ENCODE peak calls at places on chromosomes 2 and 18, in four cellular contexts. One of them, this sample, is unnamed.

GRCh38 chr18:79616651-79617518 is 62.7 kb upstream of the CTDP1 start:
- DNase-seq in amniotic stem cell: no peak
- DNase-seq in stomach: no peak
- DNase-seq in choroid plexus epithelial cell: peak
- DNase-seq in this sample: peak

GRCh38 chr2:164014068-164014577 is 278.3 kb upstream of the FIGN start:
- DNase-seq in stomach: no peak
- DNase-seq in choroid plexus epithelial cell: no peak
- DNase-seq in amniotic stem cell: no peak
- DNase-seq in this sample: no peak

GRCh38 chr2:127121776-127122176 is 14.8 kb upstream of the BIN1 start:
- DNase-seq in choroid plexus epithelial cell: no peak
- DNase-seq in amniotic stem cell: no peak
- DNase-seq in stomach: no peak
- DNase-seq in this sample: no peak

GRCh38 chr2:61645911-61646310 is 107.8 kb upstream of the XPO1 start:
- DNase-seq in amniotic stem cell: peak
- DNase-seq in choroid plexus epithelial cell: peak
- DNase-seq in stomach: no peak
- DNase-seq in this sample: peak

GRCh38 chr2:177281400-177282021 is 17.0 kb upstream of the NFE2L2 start:
- DNase-seq in choroid plexus epithelial cell: no peak
- DNase-seq in stomach: no peak
- DNase-seq in amniotic stem cell: no peak
- DNase-seq in this sample: no peak

GRCh38 chr18:3305933-3306332 is 44.0 kb downstream of the MYL12B start:
- DNase-seq in choroid plexus epithelial cell: peak
- DNase-seq in stomach: no peak
- DNase-seq in amniotic stem cell: no peak
- DNase-seq in this sample: peak

GRCh38 chr18:2111456-2111855 is 459.8 kb downstream of the METTL4 start:
- DNase-seq in choroid plexus epithelial cell: peak
- DNase-seq in amniotic stem cell: no peak
- DNase-seq in stomach: no peak
- DNase-seq in this sample: no peak

GRCh38 chr2:140696449-140696848 is 1434.4 kb downstream of the LRP1B start:
- DNase-seq in amniotic stem cell: no peak
- DNase-seq in stomach: no peak
- DNase-seq in choroid plexus epithelial cell: no peak
- DNase-seq in this sample: no peak

GRCh38 chr2:158949300-158949699 is 19.1 kb upstream of the TANC1 start:
- DNase-seq in stomach: no peak
- DNase-seq in choroid plexus epithelial cell: no peak
- DNase-seq in amniotic stem cell: no peak
- DNase-seq in this sample: no peak

GRCh38 chr2:81658227-81658626 is 1353.7 kb upstream of the LRRTM1 start:
- DNase-seq in choroid plexus epithelial cell: no peak
- DNase-seq in stomach: no peak
- DNase-seq in amniotic stem cell: no peak
- DNase-seq in this sample: peak

GRCh38 chr2:208025814-208026184 is 472 bp upstream of the PLEKHM3 start:
- DNase-seq in choroid plexus epithelial cell: peak
- DNase-seq in stomach: no peak
- DNase-seq in amniotic stem cell: no peak
- DNase-seq in this sample: no peak

GRCh38 chr2:136384541-136385303 is 266.8 kb upstream of the CXCR4 start:
- DNase-seq in amniotic stem cell: no peak
- DNase-seq in stomach: no peak
- DNase-seq in choroid plexus epithelial cell: peak
- DNase-seq in this sample: peak

GRCh38 chr2:233116946-233117345 is 56.8 kb downstream of the INPP5D start:
- DNase-seq in choroid plexus epithelial cell: no peak
- DNase-seq in stomach: no peak
- DNase-seq in amniotic stem cell: no peak
- DNase-seq in this sample: no peak

GRCh38 chr2:161170917-161171594 is 10.8 kb downstream of the TANK start:
- DNase-seq in choroid plexus epithelial cell: peak
- DNase-seq in stomach: no peak
- DNase-seq in amniotic stem cell: no peak
- DNase-seq in this sample: no peak

GRCh38 chr2:185145316-185146121 is 547.2 kb downstream of the ZNF804A start:
- DNase-seq in amniotic stem cell: no peak
- DNase-seq in choroid plexus epithelial cell: no peak
- DNase-seq in stomach: no peak
- DNase-seq in this sample: no peak

GRCh38 chr18:48868468-48869466 is 82.0 kb downstream of the SMAD7 start:
- DNase-seq in choroid plexus epithelial cell: peak
- DNase-seq in amniotic stem cell: no peak
- DNase-seq in stomach: peak
- DNase-seq in this sample: peak

GRCh38 chr2:191329841-191330240 is 84.6 kb downstream of the MYO1B start:
- DNase-seq in choroid plexus epithelial cell: no peak
- DNase-seq in stomach: no peak
- DNase-seq in amniotic stem cell: no peak
- DNase-seq in this sample: no peak

GRCh38 chr2:44772670-44773378 is 168.7 kb upstream of the SIX3 start:
- DNase-seq in amniotic stem cell: no peak
- DNase-seq in stomach: no peak
- DNase-seq in choroid plexus epithelial cell: no peak
- DNase-seq in this sample: no peak

GRCh38 chr2:115214050-115214449 is 771.6 kb downstream of the DPP10 start:
- DNase-seq in amniotic stem cell: no peak
- DNase-seq in stomach: no peak
- DNase-seq in choroid plexus epithelial cell: no peak
- DNase-seq in this sample: no peak

GRCh38 chr2:173550143-173550542 is 195.5 kb downstream of the CDCA7 start:
- DNase-seq in amniotic stem cell: peak
- DNase-seq in stomach: no peak
- DNase-seq in choroid plexus epithelial cell: peak
- DNase-seq in this sample: peak

GRCh38 chr2:19667085-19667484 is 234.7 kb downstream of the TTC32 start:
- DNase-seq in choroid plexus epithelial cell: peak
- DNase-seq in stomach: no peak
- DNase-seq in amniotic stem cell: peak
- DNase-seq in this sample: peak

GRCh38 chr2:240815761-240816583 is 4.0 kb downstream of the KIF1A start:
- DNase-seq in stomach: peak
- DNase-seq in choroid plexus epithelial cell: no peak
- DNase-seq in amniotic stem cell: no peak
- DNase-seq in this sample: no peak

GRCh38 chr2:168614291-168615018 is 158.4 kb downstream of the CERS6 start:
- DNase-seq in stomach: no peak
- DNase-seq in amniotic stem cell: no peak
- DNase-seq in choroid plexus epithelial cell: no peak
- DNase-seq in this sample: no peak

GRCh38 chr2:9690252-9690651 is 59.5 kb upstream of the YWHAQ start:
- DNase-seq in stomach: no peak
- DNase-seq in amniotic stem cell: peak
- DNase-seq in choroid plexus epithelial cell: peak
- DNase-seq in this sample: peak

GRCh38 chr18:70190529-70190928 is 15.0 kb downstream of the RTTN start:
- DNase-seq in choroid plexus epithelial cell: no peak
- DNase-seq in stomach: no peak
- DNase-seq in amniotic stem cell: no peak
- DNase-seq in this sample: peak

GRCh38 chr2:72974436-72974754 is 57.1 kb downstream of the EMX1 start:
- DNase-seq in choroid plexus epithelial cell: no peak
- DNase-seq in stomach: no peak
- DNase-seq in amniotic stem cell: no peak
- DNase-seq in this sample: no peak

GRCh38 chr2:127104881-127105655 is 1.9 kb downstream of the BIN1 start:
- DNase-seq in amniotic stem cell: no peak
- DNase-seq in stomach: no peak
- DNase-seq in choroid plexus epithelial cell: no peak
- DNase-seq in this sample: no peak

GRCh38 chr2:113795405-113795920 is 39.0 kb upstream of the SLC35F5 start:
- DNase-seq in choroid plexus epithelial cell: peak
- DNase-seq in amniotic stem cell: no peak
- DNase-seq in stomach: no peak
- DNase-seq in this sample: peak

GRCh38 chr2:205869439-205869838 is 187.1 kb downstream of the NRP2 start:
- DNase-seq in choroid plexus epithelial cell: no peak
- DNase-seq in amniotic stem cell: no peak
- DNase-seq in stomach: no peak
- DNase-seq in this sample: no peak

GRCh38 chr2:209431701-209432100 is 7.9 kb downstream of the MAP2 start:
- DNase-seq in amniotic stem cell: peak
- DNase-seq in stomach: no peak
- DNase-seq in choroid plexus epithelial cell: peak
- DNase-seq in this sample: peak

GRCh38 chr2:204967199-204967995 is 422.1 kb downstream of the PARD3B start:
- DNase-seq in stomach: no peak
- DNase-seq in amniotic stem cell: no peak
- DNase-seq in choroid plexus epithelial cell: no peak
- DNase-seq in this sample: no peak

GRCh38 chr2:226738821-226739507 is 60.7 kb downstream of the IRS1 start:
- DNase-seq in stomach: no peak
- DNase-seq in amniotic stem cell: no peak
- DNase-seq in choroid plexus epithelial cell: no peak
- DNase-seq in this sample: no peak

GRCh38 chr2:75047907-75048625 is 89.6 kb downstream of the POLE4 start:
- DNase-seq in stomach: no peak
- DNase-seq in amniotic stem cell: peak
- DNase-seq in choroid plexus epithelial cell: peak
- DNase-seq in this sample: peak

GRCh38 chr2:130834091-130834922 is 2.4 kb upstream of the ARHGEF4 start:
- DNase-seq in amniotic stem cell: no peak
- DNase-seq in choroid plexus epithelial cell: peak
- DNase-seq in stomach: no peak
- DNase-seq in this sample: peak

GRCh38 chr2:239706407-239706806 is 305.6 kb upstream of the HDAC4 start:
- DNase-seq in stomach: no peak
- DNase-seq in choroid plexus epithelial cell: no peak
- DNase-seq in amniotic stem cell: no peak
- DNase-seq in this sample: no peak

GRCh38 chr2:216619411-216620393 is 13.5 kb upstream of the IGFBP2 start:
- DNase-seq in stomach: no peak
- DNase-seq in amniotic stem cell: no peak
- DNase-seq in choroid plexus epithelial cell: peak
- DNase-seq in this sample: peak

GRCh38 chr2:238916875-238917590 is 69.1 kb downstream of the TWIST2 start:
- DNase-seq in stomach: no peak
- DNase-seq in amniotic stem cell: no peak
- DNase-seq in choroid plexus epithelial cell: no peak
- DNase-seq in this sample: no peak

GRCh38 chr2:44314354-44314753 is 39.1 kb downstream of the SLC3A1 start:
- DNase-seq in stomach: no peak
- DNase-seq in choroid plexus epithelial cell: no peak
- DNase-seq in amniotic stem cell: no peak
- DNase-seq in this sample: no peak

GRCh38 chr2:142048581-142048980 is 82.2 kb downstream of the LRP1B start:
- DNase-seq in stomach: no peak
- DNase-seq in amniotic stem cell: no peak
- DNase-seq in choroid plexus epithelial cell: no peak
- DNase-seq in this sample: no peak

This sample was measured in IMR-90.